ENCODE peak calls at places on chromosome 3, in four cellular contexts. G is HEK293T, J is WTC11, P is K562. Y is an unnamed sample.

GRCh38 chr3:4738737-4739274 is 240.4 kb upstream of the BHLHE40 start:
- DNase-seq in G (no peak), J (no peak), P (peak), Y (no peak)

GRCh38 chr3:184472723-184473419 is 88.7 kb upstream of the EPHB3 start:
- DNase-seq in G (no peak), J (no peak), P (no peak), Y (no peak)

GRCh38 chr3:15535757-15536156 is 14.3 kb upstream of the COLQ start:
- DNase-seq in G (no peak), J (no peak), P (no peak), Y (no peak)

GRCh38 chr3:67382551-67382950 is 271.9 kb downstream of the SUCLG2 start:
- DNase-seq in G (no peak), J (no peak), P (no peak), Y (no peak)

GRCh38 chr3:124700880-124701684 is 29.2 kb upstream of the UMPS start:
- DNase-seq in G (no peak), J (peak), P (no peak), Y (peak)

GRCh38 chr3:10816863-10817253 is 830 bp downstream of the SLC6A11 start:
- DNase-seq in G (no peak), J (no peak), P (no peak), Y (no peak)

GRCh38 chr3:13470894-13471574 is 9.1 kb upstream of the HDAC11 start:
- DNase-seq in G (no peak), J (peak), P (no peak), Y (peak)

GRCh38 chr3:185820973-185821758 is 3.7 kb downstream of the IGF2BP2 start:
- DNase-seq in G (no peak), J (no peak), P (no peak), Y (peak)

GRCh38 chr3:181755959-181756358 is 44.2 kb downstream of the SOX2 start:
- DNase-seq in G (no peak), J (no peak), P (no peak), Y (no peak)

GRCh38 chr3:53630547-53630946 is 136.1 kb downstream of the CACNA1D start:
- DNase-seq in G (no peak), J (no peak), P (no peak), Y (peak)

GRCh38 chr3:121661376-121661775 is 673 bp upstream of the HCLS1 start:
- DNase-seq in G (no peak), J (no peak), P (no peak), Y (no peak)

GRCh38 chr3:162704238-162704637 is 1207.6 kb downstream of the OTOL1 start:
- DNase-seq in G (no peak), J (no peak), P (no peak), Y (no peak)

GRCh38 chr3:151864423-151865101 is 8.9 kb upstream of the SUCNR1 start:
- DNase-seq in G (no peak), J (no peak), P (no peak), Y (no peak)

GRCh38 chr3:186165331-186165730 is 56.4 kb upstream of the ETV5 start:
- DNase-seq in G (no peak), J (no peak), P (no peak), Y (no peak)

GRCh38 chr3:192611411-192611810 is 115.9 kb downstream of the FGF12 start:
- DNase-seq in G (no peak), J (no peak), P (no peak), Y (no peak)

GRCh38 chr3:111592941-111593340 is 2.2 kb downstream of the ZBED2 start:
- DNase-seq in G (no peak), J (no peak), P (no peak), Y (no peak)

GRCh38 chr3:74410276-74410941 is 204.1 kb downstream of the CNTN3 start:
- DNase-seq in G (no peak), J (no peak), P (no peak), Y (no peak)

GRCh38 chr3:136263251-136263650 is 13.1 kb downstream of the PCCB start:
- DNase-seq in G (no peak), J (no peak), P (no peak), Y (no peak)

GRCh38 chr3:171606151-171606751 is 146.0 kb upstream of the TNIK start:
- DNase-seq in G (no peak), J (no peak), P (no peak), Y (no peak)

GRCh38 chr3:130834476-130834875 is 59.4 kb upstream of the ATP2C1 start:
- DNase-seq in G (no peak), J (no peak), P (no peak), Y (no peak)

GRCh38 chr3:58462829-58463180 is 29.1 kb upstream of the KCTD6 start:
- DNase-seq in G (peak), J (peak), P (no peak), Y (peak)

GRCh38 chr3:100254168-100254777 is 6.5 kb upstream of the TBC1D23 start:
- DNase-seq in G (peak), J (peak), P (peak), Y (peak)

GRCh38 chr3:41674449-41674848 is 287.5 kb downstream of the ULK4 start:
- DNase-seq in G (no peak), J (no peak), P (no peak), Y (no peak)

GRCh38 chr3:123027292-123028232 is at the start of gene SEMA5B:
- DNase-seq in G (peak), J (peak), P (peak), Y (no peak)

GRCh38 chr3:119346076-119346496 is 51.9 kb downstream of the ARHGAP31 start:
- DNase-seq in G (no peak), J (no peak), P (no peak), Y (no peak)

GRCh38 chr3:62110801-62111200 is 262.5 kb downstream of the FEZF2 start:
- DNase-seq in G (no peak), J (no peak), P (no peak), Y (no peak)

GRCh38 chr3:17738219-17738618 is 4.2 kb downstream of the TBC1D5 start:
- DNase-seq in G (no peak), J (no peak), P (no peak), Y (no peak)

GRCh38 chr3:85313380-85313779 is 354.6 kb downstream of the CADM2 start:
- DNase-seq in G (no peak), J (no peak), P (no peak), Y (no peak)

GRCh38 chr3:5840091-5840490 is 652.6 kb downstream of the EDEM1 start:
- DNase-seq in G (no peak), J (no peak), P (no peak), Y (no peak)

GRCh38 chr3:135374571-135374970 is 579.5 kb downstream of the EPHB1 start:
- DNase-seq in G (no peak), J (no peak), P (no peak), Y (no peak)

GRCh38 chr3:104909721-104910120 is 457.0 kb upstream of the ALCAM start:
- DNase-seq in G (no peak), J (no peak), P (no peak), Y (no peak)

GRCh38 chr3:149541091-149541491 is 66.6 kb downstream of the TM4SF4 start:
- DNase-seq in G (no peak), J (no peak), P (no peak), Y (no peak)

GRCh38 chr3:105369501-105370371 is 3.0 kb downstream of the ALCAM start:
- DNase-seq in G (peak), J (peak), P (no peak), Y (peak)

GRCh38 chr3:138092023-138092422 is 23.4 kb downstream of the DZIP1L start:
- DNase-seq in G (no peak), J (no peak), P (no peak), Y (no peak)

GRCh38 chr3:182484184-182484583 is 309.1 kb upstream of the ATP11B start:
- DNase-seq in G (no peak), J (no peak), P (no peak), Y (no peak)

GRCh38 chr3:194949592-194949991 is 263.9 kb downstream of the FAM43A start:
- DNase-seq in G (no peak), J (no peak), P (no peak), Y (no peak)
- TF ChIP-seq ELF4 in G (no peak), J (no peak), P (no peak), Y (no peak)

DNA sequence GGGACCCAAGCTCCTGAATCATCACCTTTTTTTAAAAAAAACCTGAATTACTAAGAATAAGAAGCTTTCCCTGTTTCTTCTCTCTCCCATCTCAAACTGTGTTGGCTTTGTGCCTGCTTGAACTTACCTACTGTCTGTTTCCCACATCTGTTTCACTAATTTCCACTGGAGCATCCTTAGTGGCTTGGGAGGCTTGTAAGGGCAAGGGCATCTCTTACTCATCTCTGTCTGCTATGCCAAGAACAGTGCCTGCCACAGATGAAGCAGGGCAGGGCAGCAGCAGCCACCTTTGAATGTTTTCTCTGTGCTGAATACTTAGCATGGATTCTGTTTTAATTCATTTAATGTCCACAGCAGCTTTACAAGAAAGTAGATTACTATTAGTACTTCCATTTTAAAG is 42.3 kb downstream of the SNRK start:
- DNase-seq in G (no peak), J (no peak), P (no peak), Y (no peak)
- TF ChIP-seq SP1 in G (no peak), J (no peak), P (no peak), Y (no peak)

DNA sequence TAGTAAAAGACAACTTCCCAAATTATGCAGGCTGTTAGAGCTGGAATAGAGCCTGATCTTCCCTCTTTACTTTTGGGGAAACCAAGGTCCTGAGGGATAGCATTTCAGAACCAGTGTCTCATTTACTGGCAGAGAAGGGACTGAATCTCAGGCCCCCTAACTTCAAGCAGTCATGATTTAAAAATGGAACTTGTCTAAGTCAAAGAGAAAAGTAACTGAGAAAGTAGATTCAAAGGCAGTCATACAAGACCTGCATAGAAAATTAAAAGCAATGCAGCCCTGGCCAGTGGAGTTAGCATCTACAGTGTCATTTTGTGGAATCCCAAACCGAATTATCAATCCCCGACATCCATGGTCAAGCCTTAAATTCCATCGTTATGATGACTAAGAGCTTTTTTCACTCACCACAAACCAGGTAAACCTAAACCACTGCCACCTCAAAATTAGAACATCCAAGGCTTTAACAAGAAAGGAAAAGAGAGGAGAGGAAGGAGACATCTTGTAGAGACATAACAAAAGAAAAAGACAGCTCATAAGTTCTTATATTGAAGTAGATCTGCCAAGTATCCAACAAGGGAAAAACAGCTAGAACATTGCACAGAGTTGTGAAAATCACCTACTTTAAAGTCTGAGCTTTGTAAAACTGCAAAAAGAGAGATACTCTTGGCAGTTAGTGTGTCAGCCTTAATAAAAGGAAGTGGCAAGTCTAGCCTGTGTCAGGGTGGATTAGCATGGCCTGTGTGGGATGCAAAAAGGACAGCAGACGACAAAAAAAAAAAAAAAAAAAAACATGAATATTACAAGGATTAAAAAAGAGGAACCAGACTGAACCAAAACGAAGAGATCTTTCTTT is 54.1 kb upstream of the CCR2 start:
- DNase-seq in G (no peak), J (no peak), P (no peak), Y (no peak)
- TF ChIP-seq ELF4 in G (no peak), J (no peak), P (no peak), Y (no peak)

GRCh38 chr3:50268703-50269451 is at the start of gene SEMA3B:
- DNase-seq in G (no peak), J (no peak), P (no peak), Y (peak)
- TF ChIP-seq SP1 in G (no peak), J (no peak), P (no peak), Y (no peak)

GRCh38 chr3:194272861-194273266 is 78.3 kb downstream of the CPN2 start:
- DNase-seq in G (no peak), J (peak), P (no peak), Y (no peak)
- TF ChIP-seq ELF4 in G (no peak), J (no peak), P (no peak), Y (no peak)